ENCODE peak calls at places on chromosomes 5 and 9, in eight cellular contexts. One of them, this sample, is unnamed.

GRCh38 chr9:99431103-99431502 is 209.0 kb downstream of the SEC61B start:
- DNase-seq in AG04449: no peak
- DNase-seq in heart right ventricle: no peak
- DNase-seq in mucosa of descending colon: no peak
- DNase-seq in brain microvascular endothelial cell: peak
- DNase-seq in psoas muscle: no peak
- DNase-seq in CD4-positive, alpha-beta T cell: no peak
- DNase-seq in WTC11: no peak
- DNase-seq in this sample: no peak

GRCh38 chr9:110260911-110261310 is 4.6 kb upstream of the TXN start:
- DNase-seq in AG04449: no peak
- DNase-seq in heart right ventricle: no peak
- DNase-seq in mucosa of descending colon: no peak
- DNase-seq in brain microvascular endothelial cell: no peak
- DNase-seq in psoas muscle: no peak
- DNase-seq in CD4-positive, alpha-beta T cell: no peak
- DNase-seq in WTC11: no peak
- DNase-seq in this sample: no peak

GRCh38 chr5:168047669-168048111 is 243.8 kb upstream of the WWC1 start:
- DNase-seq in AG04449: no peak
- DNase-seq in heart right ventricle: peak
- DNase-seq in mucosa of descending colon: peak
- DNase-seq in brain microvascular endothelial cell: no peak
- DNase-seq in psoas muscle: no peak
- DNase-seq in CD4-positive, alpha-beta T cell: no peak
- DNase-seq in WTC11: peak
- DNase-seq in this sample: no peak

GRCh38 chr5:160438316-160439204 is 16.9 kb downstream of the PTTG1 start:
- DNase-seq in AG04449: no peak
- DNase-seq in heart right ventricle: no peak
- DNase-seq in mucosa of descending colon: peak
- DNase-seq in brain microvascular endothelial cell: peak
- DNase-seq in psoas muscle: no peak
- DNase-seq in CD4-positive, alpha-beta T cell: peak
- DNase-seq in WTC11: peak
- DNase-seq in this sample: peak

GRCh38 chr5:179900206-179900605 is 7.5 kb downstream of the TBC1D9B start:
- DNase-seq in AG04449: no peak
- DNase-seq in heart right ventricle: no peak
- DNase-seq in mucosa of descending colon: no peak
- DNase-seq in brain microvascular endothelial cell: no peak
- DNase-seq in psoas muscle: no peak
- DNase-seq in CD4-positive, alpha-beta T cell: no peak
- DNase-seq in WTC11: no peak
- DNase-seq in this sample: no peak

GRCh38 chr5:133531634-133532033 is 80.7 kb downstream of the FSTL4 start:
- DNase-seq in AG04449: peak
- DNase-seq in heart right ventricle: no peak
- DNase-seq in mucosa of descending colon: no peak
- DNase-seq in brain microvascular endothelial cell: peak
- DNase-seq in psoas muscle: no peak
- DNase-seq in CD4-positive, alpha-beta T cell: no peak
- DNase-seq in WTC11: no peak
- DNase-seq in this sample: no peak

GRCh38 chr5:14687023-14687665 is 22.6 kb downstream of the OTULIN start:
- DNase-seq in AG04449: no peak
- DNase-seq in heart right ventricle: no peak
- DNase-seq in mucosa of descending colon: no peak
- DNase-seq in brain microvascular endothelial cell: no peak
- DNase-seq in psoas muscle: no peak
- DNase-seq in CD4-positive, alpha-beta T cell: no peak
- DNase-seq in WTC11: no peak
- DNase-seq in this sample: no peak

GRCh38 chr5:19928556-19929421 is 59.2 kb downstream of the CDH18 start:
- DNase-seq in AG04449: peak
- DNase-seq in heart right ventricle: no peak
- DNase-seq in mucosa of descending colon: no peak
- DNase-seq in brain microvascular endothelial cell: peak
- DNase-seq in psoas muscle: no peak
- DNase-seq in CD4-positive, alpha-beta T cell: no peak
- DNase-seq in WTC11: no peak
- DNase-seq in this sample: peak

GRCh38 chr9:113320051-113320450 is 16.9 kb upstream of the RNF183 start:
- DNase-seq in AG04449: no peak
- DNase-seq in heart right ventricle: no peak
- DNase-seq in mucosa of descending colon: no peak
- DNase-seq in brain microvascular endothelial cell: no peak
- DNase-seq in psoas muscle: no peak
- DNase-seq in CD4-positive, alpha-beta T cell: no peak
- DNase-seq in WTC11: no peak
- DNase-seq in this sample: no peak

GRCh38 chr9:98781588-98782383 is 14.6 kb downstream of the ANKS6 start:
- DNase-seq in AG04449: no peak
- DNase-seq in heart right ventricle: no peak
- DNase-seq in mucosa of descending colon: peak
- DNase-seq in brain microvascular endothelial cell: no peak
- DNase-seq in psoas muscle: no peak
- DNase-seq in CD4-positive, alpha-beta T cell: no peak
- DNase-seq in WTC11: no peak
- DNase-seq in this sample: no peak

GRCh38 chr5:132688536-132689409 is 15.0 kb downstream of the IL4 start:
- DNase-seq in AG04449: no peak
- DNase-seq in heart right ventricle: no peak
- DNase-seq in mucosa of descending colon: no peak
- DNase-seq in brain microvascular endothelial cell: no peak
- DNase-seq in psoas muscle: no peak
- DNase-seq in CD4-positive, alpha-beta T cell: no peak
- DNase-seq in WTC11: no peak
- DNase-seq in this sample: no peak

GRCh38 chr5:172939045-172939444 is 20.2 kb upstream of the RPL26L1 start:
- DNase-seq in AG04449: no peak
- DNase-seq in heart right ventricle: no peak
- DNase-seq in mucosa of descending colon: peak
- DNase-seq in brain microvascular endothelial cell: no peak
- DNase-seq in psoas muscle: no peak
- DNase-seq in CD4-positive, alpha-beta T cell: no peak
- DNase-seq in WTC11: peak
- DNase-seq in this sample: no peak

GRCh38 chr9:19699757-19700156 is 89.1 kb downstream of the SLC24A2 start:
- DNase-seq in AG04449: no peak
- DNase-seq in heart right ventricle: no peak
- DNase-seq in mucosa of descending colon: no peak
- DNase-seq in brain microvascular endothelial cell: no peak
- DNase-seq in psoas muscle: no peak
- DNase-seq in CD4-positive, alpha-beta T cell: no peak
- DNase-seq in WTC11: no peak
- DNase-seq in this sample: no peak

GRCh38 chr5:44935262-44935661 is 126.5 kb downstream of the MRPS30 start:
- DNase-seq in AG04449: no peak
- DNase-seq in heart right ventricle: no peak
- DNase-seq in mucosa of descending colon: no peak
- DNase-seq in brain microvascular endothelial cell: no peak
- DNase-seq in psoas muscle: no peak
- DNase-seq in CD4-positive, alpha-beta T cell: no peak
- DNase-seq in WTC11: peak
- DNase-seq in this sample: no peak

GRCh38 chr9:21672762-21673161 is 129.7 kb upstream of the MTAP start:
- DNase-seq in AG04449: no peak
- DNase-seq in heart right ventricle: no peak
- DNase-seq in mucosa of descending colon: no peak
- DNase-seq in brain microvascular endothelial cell: no peak
- DNase-seq in psoas muscle: no peak
- DNase-seq in CD4-positive, alpha-beta T cell: no peak
- DNase-seq in WTC11: no peak
- DNase-seq in this sample: no peak

GRCh38 chr5:148145916-148146315 is 22.4 kb upstream of the SPINK14 start:
- DNase-seq in AG04449: no peak
- DNase-seq in heart right ventricle: no peak
- DNase-seq in mucosa of descending colon: peak
- DNase-seq in brain microvascular endothelial cell: no peak
- DNase-seq in psoas muscle: no peak
- DNase-seq in CD4-positive, alpha-beta T cell: no peak
- DNase-seq in WTC11: no peak
- DNase-seq in this sample: no peak

GRCh38 chr5:37532976-37533740 is 154.0 kb downstream of the WDR70 start:
- DNase-seq in AG04449: no peak
- DNase-seq in heart right ventricle: no peak
- DNase-seq in mucosa of descending colon: no peak
- DNase-seq in brain microvascular endothelial cell: peak
- DNase-seq in psoas muscle: no peak
- DNase-seq in CD4-positive, alpha-beta T cell: no peak
- DNase-seq in WTC11: no peak
- DNase-seq in this sample: no peak

GRCh38 chr5:54743997-54744788 is 226.6 kb downstream of the SNX18 start:
- DNase-seq in AG04449: peak
- DNase-seq in heart right ventricle: no peak
- DNase-seq in mucosa of descending colon: peak
- DNase-seq in brain microvascular endothelial cell: peak
- DNase-seq in psoas muscle: no peak
- DNase-seq in CD4-positive, alpha-beta T cell: peak
- DNase-seq in WTC11: no peak
- DNase-seq in this sample: peak

GRCh38 chr9:16721972-16722371 is 148.5 kb downstream of the BNC2 start:
- DNase-seq in AG04449: no peak
- DNase-seq in heart right ventricle: no peak
- DNase-seq in mucosa of descending colon: no peak
- DNase-seq in brain microvascular endothelial cell: peak
- DNase-seq in psoas muscle: peak
- DNase-seq in CD4-positive, alpha-beta T cell: no peak
- DNase-seq in WTC11: no peak
- DNase-seq in this sample: no peak

GRCh38 chr5:147565524-147565923 is 55.7 kb upstream of the DPYSL3 start:
- DNase-seq in AG04449: no peak
- DNase-seq in heart right ventricle: no peak
- DNase-seq in mucosa of descending colon: no peak
- DNase-seq in brain microvascular endothelial cell: peak
- DNase-seq in psoas muscle: no peak
- DNase-seq in CD4-positive, alpha-beta T cell: no peak
- DNase-seq in WTC11: no peak
- DNase-seq in this sample: no peak

GRCh38 chr9:32882616-32883015 is 99.3 kb downstream of the TMEM215 start:
- DNase-seq in AG04449: no peak
- DNase-seq in heart right ventricle: no peak
- DNase-seq in mucosa of descending colon: no peak
- DNase-seq in brain microvascular endothelial cell: no peak
- DNase-seq in psoas muscle: no peak
- DNase-seq in CD4-positive, alpha-beta T cell: no peak
- DNase-seq in WTC11: no peak
- DNase-seq in this sample: no peak

DNA sequence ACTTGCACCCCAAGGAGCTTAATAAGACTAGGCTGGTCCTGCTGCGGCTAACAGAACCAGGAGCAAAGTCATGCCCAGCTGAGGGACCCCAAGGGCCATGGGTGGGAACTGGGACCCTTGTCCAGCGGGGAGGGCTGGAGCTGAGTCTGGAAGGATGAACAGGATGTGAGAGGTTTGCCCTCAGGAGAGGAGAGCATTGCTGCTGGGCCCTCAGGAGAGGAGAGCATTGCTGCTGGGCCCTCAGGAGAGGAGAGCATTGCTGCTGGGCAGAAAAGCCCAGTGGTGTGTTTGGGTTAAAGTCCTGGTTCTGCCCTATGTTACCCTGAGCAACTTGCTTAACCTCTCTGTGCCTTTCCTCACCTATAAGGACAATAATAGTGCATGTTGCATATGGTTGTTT is 125.8 kb downstream of the MACROH2A1 start:
- DNase-seq in AG04449: no peak
- DNase-seq in heart right ventricle: no peak
- DNase-seq in mucosa of descending colon: no peak
- DNase-seq in brain microvascular endothelial cell: no peak
- DNase-seq in psoas muscle: no peak
- DNase-seq in CD4-positive, alpha-beta T cell: no peak
- DNase-seq in WTC11: no peak
- DNase-seq in this sample: no peak
- TF ChIP-seq CTCF in AG04449: no peak
- TF ChIP-seq CTCF in heart right ventricle: no peak
- TF ChIP-seq CTCF in mucosa of descending colon: no peak
- TF ChIP-seq CTCF in brain microvascular endothelial cell: no peak
- TF ChIP-seq CTCF in psoas muscle: no peak
- TF ChIP-seq CTCF in CD4-positive, alpha-beta T cell: no peak
- TF ChIP-seq CTCF in WTC11: no peak
- TF ChIP-seq CTCF in this sample: no peak

GRCh38 chr5:9456435-9457042 is 89.3 kb downstream of the SEMA5A start:
- DNase-seq in AG04449: peak
- DNase-seq in heart right ventricle: no peak
- DNase-seq in mucosa of descending colon: no peak
- DNase-seq in brain microvascular endothelial cell: peak
- DNase-seq in psoas muscle: no peak
- DNase-seq in CD4-positive, alpha-beta T cell: no peak
- DNase-seq in WTC11: no peak
- DNase-seq in this sample: peak
- TF ChIP-seq CTCF in AG04449: no peak
- TF ChIP-seq CTCF in heart right ventricle: no peak
- TF ChIP-seq CTCF in mucosa of descending colon: no peak
- TF ChIP-seq CTCF in brain microvascular endothelial cell: no peak
- TF ChIP-seq CTCF in psoas muscle: no peak
- TF ChIP-seq CTCF in CD4-positive, alpha-beta T cell: no peak
- TF ChIP-seq CTCF in WTC11: no peak
- TF ChIP-seq CTCF in this sample: no peak

GRCh38 chr5:11955386-11955785 is 51.1 kb upstream of the CTNND2 start:
- DNase-seq in AG04449: no peak
- DNase-seq in heart right ventricle: no peak
- DNase-seq in mucosa of descending colon: no peak
- DNase-seq in brain microvascular endothelial cell: no peak
- DNase-seq in psoas muscle: no peak
- DNase-seq in CD4-positive, alpha-beta T cell: no peak
- DNase-seq in WTC11: no peak
- DNase-seq in this sample: no peak
- TF ChIP-seq CTCF in AG04449: no peak
- TF ChIP-seq CTCF in heart right ventricle: no peak
- TF ChIP-seq CTCF in mucosa of descending colon: no peak
- TF ChIP-seq CTCF in brain microvascular endothelial cell: no peak
- TF ChIP-seq CTCF in psoas muscle: no peak
- TF ChIP-seq CTCF in CD4-positive, alpha-beta T cell: no peak
- TF ChIP-seq CTCF in WTC11: no peak
- TF ChIP-seq CTCF in this sample: no peak

GRCh38 chr9:96027271-96028131 is 152.0 kb downstream of the ERCC6L2 start:
- DNase-seq in AG04449: no peak
- DNase-seq in heart right ventricle: peak
- DNase-seq in mucosa of descending colon: no peak
- DNase-seq in brain microvascular endothelial cell: no peak
- DNase-seq in psoas muscle: no peak
- DNase-seq in CD4-positive, alpha-beta T cell: no peak
- DNase-seq in WTC11: peak
- DNase-seq in this sample: no peak

GRCh38 chr9:96029722-96030515 is 154.4 kb downstream of the ERCC6L2 start:
- DNase-seq in AG04449: no peak
- DNase-seq in heart right ventricle: no peak
- DNase-seq in mucosa of descending colon: no peak
- DNase-seq in brain microvascular endothelial cell: no peak
- DNase-seq in psoas muscle: no peak
- DNase-seq in CD4-positive, alpha-beta T cell: no peak
- DNase-seq in WTC11: no peak
- DNase-seq in this sample: no peak

GRCh38 chr9:96026655-96027213 is 151.2 kb downstream of the ERCC6L2 start:
- DNase-seq in AG04449: no peak
- DNase-seq in heart right ventricle: no peak
- DNase-seq in mucosa of descending colon: no peak
- DNase-seq in brain microvascular endothelial cell: no peak
- DNase-seq in psoas muscle: no peak
- DNase-seq in CD4-positive, alpha-beta T cell: no peak
- DNase-seq in WTC11: no peak
- DNase-seq in this sample: no peak

GRCh38 chr9:96022445-96023031 is 147.0 kb downstream of the ERCC6L2 start:
- DNase-seq in AG04449: no peak
- DNase-seq in heart right ventricle: peak
- DNase-seq in mucosa of descending colon: peak
- DNase-seq in brain microvascular endothelial cell: no peak
- DNase-seq in psoas muscle: no peak
- DNase-seq in CD4-positive, alpha-beta T cell: no peak
- DNase-seq in WTC11: peak
- DNase-seq in this sample: no peak

GRCh38 chr9:96025995-96026572 is 150.6 kb downstream of the ERCC6L2 start:
- DNase-seq in AG04449: no peak
- DNase-seq in heart right ventricle: peak
- DNase-seq in mucosa of descending colon: peak
- DNase-seq in brain microvascular endothelial cell: no peak
- DNase-seq in psoas muscle: no peak
- DNase-seq in CD4-positive, alpha-beta T cell: no peak
- DNase-seq in WTC11: peak
- DNase-seq in this sample: no peak
- TF ChIP-seq CTCF in AG04449: peak
- TF ChIP-seq CTCF in heart right ventricle: peak
- TF ChIP-seq CTCF in mucosa of descending colon: no peak
- TF ChIP-seq CTCF in brain microvascular endothelial cell: peak
- TF ChIP-seq CTCF in psoas muscle: peak
- TF ChIP-seq CTCF in CD4-positive, alpha-beta T cell: no peak
- TF ChIP-seq CTCF in WTC11: peak
- TF ChIP-seq CTCF in this sample: no peak

This sample was measured in AG09319.